ENCODE peak calls at places on chromosomes 13 and 19, in six cellular contexts. One of them, this sample, is unnamed.

GRCh38 chr13:29522044-29522685 is 73.3 kb downstream of the SLC7A1 start:
- DNase-seq in MM.1S: no peak
- DNase-seq in HCT116: no peak
- DNase-seq in GM23248: peak; percentile 98
- DNase-seq in neural progenitor cell: no peak
- DNase-seq in SK-N-SH: no peak
- DNase-seq in this sample: no peak

GRCh38 chr13:87255394-87255793 is 415.8 kb upstream of the SLITRK5 start:
- DNase-seq in GM23248: no peak
- DNase-seq in HCT116: no peak
- DNase-seq in neural progenitor cell: no peak
- DNase-seq in SK-N-SH: no peak
- DNase-seq in MM.1S: no peak
- DNase-seq in this sample: no peak

GRCh38 chr13:105817011-105817410 is 718.5 kb downstream of the EFNB2 start:
- DNase-seq in SK-N-SH: no peak
- DNase-seq in neural progenitor cell: peak; percentile 36
- DNase-seq in MM.1S: no peak
- DNase-seq in GM23248: no peak
- DNase-seq in HCT116: no peak
- DNase-seq in this sample: peak; percentile 38

GRCh38 chr13:27037571-27037970 is 134.0 kb downstream of the USP12 start:
- DNase-seq in SK-N-SH: no peak
- DNase-seq in HCT116: no peak
- DNase-seq in GM23248: no peak
- DNase-seq in MM.1S: no peak
- DNase-seq in neural progenitor cell: no peak
- DNase-seq in this sample: no peak

GRCh38 chr19:29379257-29379986 is 146.4 kb upstream of the VSTM2B start:
- DNase-seq in GM23248: no peak
- DNase-seq in HCT116: no peak
- DNase-seq in MM.1S: no peak
- DNase-seq in SK-N-SH: no peak
- DNase-seq in neural progenitor cell: no peak
- DNase-seq in this sample: no peak

GRCh38 chr13:114058051-114058867 is 74.2 kb downstream of the RASA3 start:
- DNase-seq in SK-N-SH: no peak
- DNase-seq in GM23248: no peak
- DNase-seq in neural progenitor cell: no peak
- DNase-seq in MM.1S: no peak
- DNase-seq in HCT116: no peak
- DNase-seq in this sample: no peak

GRCh38 chr19:41894350-41894749 is 11.4 kb downstream of the ARHGEF1 start:
- DNase-seq in HCT116: no peak
- DNase-seq in neural progenitor cell: no peak
- DNase-seq in SK-N-SH: no peak
- DNase-seq in MM.1S: no peak
- DNase-seq in GM23248: no peak
- DNase-seq in this sample: no peak

GRCh38 chr19:40612831-40613668 is 11.9 kb downstream of the LTBP4 start:
- DNase-seq in MM.1S: peak; percentile 64
- DNase-seq in GM23248: peak; percentile 61
- DNase-seq in HCT116: no peak
- DNase-seq in neural progenitor cell: peak; percentile 88
- DNase-seq in SK-N-SH: peak; percentile 71
- DNase-seq in this sample: no peak

GRCh38 chr19:38685666-38686529 is 38.4 kb downstream of the ACTN4 start:
- DNase-seq in neural progenitor cell: peak; percentile 80
- DNase-seq in HCT116: peak; percentile 28
- DNase-seq in GM23248: peak; percentile 78
- DNase-seq in MM.1S: peak; percentile 76
- DNase-seq in SK-N-SH: peak; percentile 56
- DNase-seq in this sample: peak; percentile 63

GRCh38 chr13:113907637-113908617 is 44.1 kb upstream of the GAS6 start:
- DNase-seq in GM23248: peak; percentile 79
- DNase-seq in SK-N-SH: no peak
- DNase-seq in MM.1S: peak; percentile 52
- DNase-seq in neural progenitor cell: no peak
- DNase-seq in HCT116: no peak
- DNase-seq in this sample: no peak

GRCh38 chr13:81488021-81488420 is 1147.1 kb upstream of the SPRY2 start:
- DNase-seq in MM.1S: no peak
- DNase-seq in GM23248: no peak
- DNase-seq in neural progenitor cell: no peak
- DNase-seq in SK-N-SH: no peak
- DNase-seq in HCT116: no peak
- DNase-seq in this sample: no peak

GRCh38 chr19:35248310-35249145 is at the start of gene LSR:
- DNase-seq in MM.1S: peak; percentile 96
- DNase-seq in neural progenitor cell: peak; percentile 97
- DNase-seq in GM23248: no peak
- DNase-seq in SK-N-SH: no peak
- DNase-seq in HCT116: peak; percentile 94
- DNase-seq in this sample: peak; percentile 84

GRCh38 chr13:43963726-43964125 is 84.0 kb downstream of the LACC1 start:
- DNase-seq in MM.1S: no peak
- DNase-seq in SK-N-SH: no peak
- DNase-seq in GM23248: no peak
- DNase-seq in neural progenitor cell: peak; percentile 22
- DNase-seq in HCT116: peak; percentile 8
- DNase-seq in this sample: peak; percentile 14

GRCh38 chr13:98436379-98436909 is 140.5 kb downstream of the STK24 start:
- DNase-seq in SK-N-SH: no peak
- DNase-seq in GM23248: no peak
- DNase-seq in HCT116: no peak
- DNase-seq in MM.1S: no peak
- DNase-seq in neural progenitor cell: no peak
- DNase-seq in this sample: no peak

GRCh38 chr19:34881982-34882381 is 44.7 kb upstream of the ZNF30 start:
- DNase-seq in SK-N-SH: no peak
- DNase-seq in MM.1S: no peak
- DNase-seq in HCT116: no peak
- DNase-seq in neural progenitor cell: no peak
- DNase-seq in GM23248: no peak
- DNase-seq in this sample: peak; percentile 55

GRCh38 chr13:20191902-20192469 is 752 bp downstream of the GJB2 start:
- DNase-seq in neural progenitor cell: peak; percentile 76
- DNase-seq in SK-N-SH: no peak
- DNase-seq in GM23248: peak; percentile 41
- DNase-seq in HCT116: no peak
- DNase-seq in MM.1S: peak; percentile 66
- DNase-seq in this sample: peak; percentile 65

GRCh38 chr19:1133471-1133929 is 29.7 kb downstream of the GPX4 start:
- DNase-seq in HCT116: peak; percentile 34
- DNase-seq in neural progenitor cell: no peak
- DNase-seq in GM23248: no peak
- DNase-seq in SK-N-SH: peak; percentile 70
- DNase-seq in MM.1S: peak; percentile 94
- DNase-seq in this sample: no peak

GRCh38 chr19:40610396-40611064 is 9.4 kb downstream of the LTBP4 start:
- DNase-seq in HCT116: no peak
- DNase-seq in GM23248: peak; percentile 63
- DNase-seq in SK-N-SH: peak; percentile 90
- DNase-seq in MM.1S: peak; percentile 35
- DNase-seq in neural progenitor cell: peak; percentile 43
- DNase-seq in this sample: no peak

GRCh38 chr19:15897738-15898276 is at the start of gene CYP4F2:
- DNase-seq in MM.1S: no peak
- DNase-seq in GM23248: no peak
- DNase-seq in HCT116: no peak
- DNase-seq in neural progenitor cell: no peak
- DNase-seq in SK-N-SH: peak; percentile 24
- DNase-seq in this sample: no peak

GRCh38 chr19:17311455-17312248 is 2.3 kb downstream of the DDA1 start:
- DNase-seq in neural progenitor cell: no peak
- DNase-seq in MM.1S: no peak
- DNase-seq in SK-N-SH: no peak
- DNase-seq in HCT116: no peak
- DNase-seq in GM23248: peak; percentile 85
- DNase-seq in this sample: peak; percentile 82

GRCh38 chr13:113083402-113084061 is 22.1 kb upstream of the F7 start:
- DNase-seq in GM23248: peak; percentile 73
- DNase-seq in HCT116: peak; percentile 42
- DNase-seq in SK-N-SH: no peak
- DNase-seq in neural progenitor cell: no peak
- DNase-seq in MM.1S: no peak
- DNase-seq in this sample: peak; percentile 52

GRCh38 chr13:103007427-103007762 is 58.8 kb downstream of the SLC10A2 start:
- DNase-seq in SK-N-SH: no peak
- DNase-seq in neural progenitor cell: no peak
- DNase-seq in MM.1S: no peak
- DNase-seq in HCT116: no peak
- DNase-seq in GM23248: no peak
- DNase-seq in this sample: no peak
- H3K4me3 ChIP-seq in SK-N-SH: no peak overlapping the region
- H3K4me3 ChIP-seq in neural progenitor cell: no peak overlapping the region
- H3K4me3 ChIP-seq in MM.1S: no peak overlapping the region
- H3K4me3 ChIP-seq in HCT116: no peak overlapping the region
- H3K4me3 ChIP-seq in GM23248: no peak overlapping the region
- H3K4me3 ChIP-seq in this sample: no peak overlapping the region

DNA sequence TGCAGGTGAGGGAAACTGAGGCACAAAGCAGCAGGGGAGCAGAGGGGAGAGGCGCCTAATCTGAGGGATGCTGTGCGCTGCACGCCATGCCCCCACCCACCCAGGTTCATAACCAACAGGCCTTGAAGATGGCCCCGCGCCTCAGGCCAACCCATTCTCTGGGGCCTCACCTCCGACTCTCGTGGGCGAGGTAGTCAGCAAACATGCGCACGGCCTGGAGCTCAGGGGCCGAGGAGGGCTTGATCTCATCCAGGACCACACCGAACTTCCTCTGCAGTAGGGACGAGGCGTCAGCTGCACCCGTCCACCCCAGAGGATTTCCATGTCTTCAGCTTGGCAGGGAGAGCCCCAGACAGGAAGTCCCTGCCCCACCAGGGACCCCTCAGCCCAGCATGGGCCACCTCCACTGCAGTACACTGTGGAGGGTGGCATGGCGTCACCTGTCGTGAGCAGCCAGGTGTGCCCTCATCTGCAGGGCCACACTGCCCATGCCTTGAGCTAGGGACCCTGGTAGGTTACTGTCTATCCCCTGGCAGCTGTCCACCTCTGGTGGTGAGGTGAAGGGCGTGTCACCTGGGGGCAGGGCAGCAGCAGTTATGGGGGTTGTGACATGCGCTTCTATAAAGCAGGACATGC is 8.3 kb downstream of the COPE start:
- DNase-seq in neural progenitor cell: no peak
- DNase-seq in GM23248: no peak
- DNase-seq in MM.1S: no peak
- DNase-seq in SK-N-SH: no peak
- DNase-seq in HCT116: no peak
- DNase-seq in this sample: no peak
- H3K9ac ChIP-seq in neural progenitor cell: no peak overlapping the region
- H3K9ac ChIP-seq in GM23248: no peak overlapping the region
- H3K9ac ChIP-seq in MM.1S: no peak overlapping the region
- H3K9ac ChIP-seq in SK-N-SH: no peak overlapping the region
- H3K9ac ChIP-seq in HCT116: no peak overlapping the region
- H3K9ac ChIP-seq in this sample: no peak overlapping the region

GRCh38 chr13:64718116-64718515 is 2512.0 kb downstream of the PCDH9 start:
- DNase-seq in SK-N-SH: no peak
- DNase-seq in MM.1S: no peak
- DNase-seq in GM23248: no peak
- DNase-seq in HCT116: no peak
- DNase-seq in neural progenitor cell: no peak
- DNase-seq in this sample: no peak

DNA sequence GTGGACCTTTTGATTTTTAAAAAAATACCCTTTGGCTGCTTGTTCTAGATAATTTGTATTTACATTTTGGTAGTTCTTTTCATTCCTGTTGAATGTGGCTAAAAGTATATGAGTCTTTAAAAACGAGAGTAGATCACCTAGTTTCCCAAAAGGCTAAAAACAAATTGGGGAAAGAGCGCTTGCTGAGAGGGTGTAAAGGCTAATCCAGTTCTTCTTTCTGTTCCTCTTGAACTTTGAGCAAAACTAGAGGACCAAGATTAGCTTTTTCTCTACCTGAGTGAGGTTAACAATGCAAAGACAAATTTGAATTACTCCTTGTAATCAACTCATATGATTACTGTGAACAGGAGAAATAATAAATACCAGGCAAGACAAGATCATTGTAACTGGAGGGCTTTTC is 2513.2 kb downstream of the PCDH9 start:
- DNase-seq in MM.1S: no peak
- DNase-seq in SK-N-SH: no peak
- DNase-seq in GM23248: no peak
- DNase-seq in HCT116: no peak
- DNase-seq in neural progenitor cell: no peak
- DNase-seq in this sample: no peak
- TF ChIP-seq EZH2phosphoT487 in MM.1S: no peak
- TF ChIP-seq EZH2phosphoT487 in SK-N-SH: no peak
- TF ChIP-seq EZH2phosphoT487 in GM23248: no peak
- TF ChIP-seq EZH2phosphoT487 in HCT116: no peak
- TF ChIP-seq EZH2phosphoT487 in neural progenitor cell: no peak
- TF ChIP-seq EZH2phosphoT487 in this sample: no peak

GRCh38 chr19:46408611-46409039 is 4.7 kb downstream of the CCDC8 start:
- DNase-seq in HCT116: no peak
- DNase-seq in SK-N-SH: no peak
- DNase-seq in neural progenitor cell: peak; percentile 44
- DNase-seq in GM23248: peak; percentile 60
- DNase-seq in MM.1S: no peak
- DNase-seq in this sample: no peak

GRCh38 chr19:46402725-46403124 is 10.6 kb downstream of the CCDC8 start:
- DNase-seq in HCT116: no peak
- DNase-seq in SK-N-SH: no peak
- DNase-seq in GM23248: no peak
- DNase-seq in MM.1S: no peak
- DNase-seq in neural progenitor cell: no peak
- DNase-seq in this sample: no peak

GRCh38 chr19:46407891-46408426 is 5.4 kb downstream of the CCDC8 start:
- DNase-seq in MM.1S: no peak
- DNase-seq in neural progenitor cell: no peak
- DNase-seq in HCT116: no peak
- DNase-seq in SK-N-SH: no peak
- DNase-seq in GM23248: no peak
- DNase-seq in this sample: no peak

GRCh38 chr19:46404039-46404883 is 9.1 kb downstream of the CCDC8 start:
- DNase-seq in MM.1S: no peak
- DNase-seq in HCT116: no peak
- DNase-seq in GM23248: peak; percentile 38
- DNase-seq in SK-N-SH: no peak
- DNase-seq in neural progenitor cell: peak; percentile 40
- DNase-seq in this sample: peak; percentile 37

DNA sequence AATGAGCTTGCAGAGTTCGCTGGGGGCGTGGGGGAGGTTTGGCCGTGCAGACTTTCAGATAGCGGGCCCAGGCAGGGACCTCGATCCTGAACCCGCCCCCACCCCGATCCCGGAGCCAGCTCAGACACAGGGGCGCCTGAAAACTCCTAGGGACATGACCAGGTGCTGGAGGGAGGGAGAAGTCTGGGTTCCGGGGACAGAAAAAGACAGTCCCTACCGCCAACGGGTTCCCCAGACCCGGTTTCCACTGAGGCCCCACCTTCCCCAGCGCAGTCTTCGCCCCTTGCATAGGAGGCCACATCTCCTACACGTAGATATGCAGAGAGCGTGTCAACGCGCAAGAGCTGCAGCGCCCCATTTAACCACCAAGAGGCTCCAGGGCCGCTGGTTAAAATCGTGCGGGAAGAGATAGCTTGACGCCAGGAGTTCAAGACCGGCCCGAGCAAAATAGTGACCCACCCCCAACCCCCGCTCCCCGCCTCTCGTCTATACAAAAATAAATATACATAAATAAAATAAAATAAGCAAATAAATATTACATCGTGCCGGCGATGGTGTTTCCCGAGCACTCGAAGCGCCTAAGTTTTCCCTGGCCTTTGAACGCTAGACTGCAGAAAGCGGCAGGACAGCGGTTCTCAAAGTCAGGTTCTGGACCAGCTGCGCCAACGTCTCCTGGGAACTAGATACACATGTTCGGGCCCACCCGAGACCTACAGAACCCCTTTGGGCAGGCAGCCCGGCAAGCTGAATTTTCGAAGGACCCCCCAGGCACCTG is 8.3 kb downstream of the CCDC8 start:
- DNase-seq in GM23248: no peak
- DNase-seq in HCT116: no peak
- DNase-seq in SK-N-SH: no peak
- DNase-seq in MM.1S: no peak
- DNase-seq in neural progenitor cell: peak; percentile 75
- DNase-seq in this sample: peak; percentile 14
- H3K4me3 ChIP-seq in GM23248: no peak overlapping the region
- H3K4me3 ChIP-seq in HCT116: no peak overlapping the region
- H3K4me3 ChIP-seq in SK-N-SH: no peak overlapping the region
- H3K4me3 ChIP-seq in MM.1S: no peak overlapping the region
- H3K4me3 ChIP-seq in neural progenitor cell: peak overlapping the region; percentile 34
- H3K4me3 ChIP-seq in this sample: peak overlapping the region; percentile 58